ENCODE peak calls at places on chromosome 17, in five cellular contexts. D is CD8-positive, alpha-beta memory T cell; K is tibial artery; X is A549; G is cardiac muscle cell. W is an unnamed sample.

GRCh38 chr17:2694381-2695242 is 17.0 kb downstream of the CLUH start:
- DNase-seq in D (no peak), K (peak; percentile 18), X (no peak), G (no peak), W (no peak)

GRCh38 chr17:49764559-49765180 is 739 bp upstream of the FAM117A start:
- DNase-seq in D (no peak), K (no peak), X (no peak), G (no peak), W (no peak)

GRCh38 chr17:55794681-55795080 is 43.8 kb downstream of the PCTP start:
- DNase-seq in D (no peak), K (no peak), X (no peak), G (no peak), W (no peak)

GRCh38 chr17:78378225-78379133 is at the start of gene PGS1:
- DNase-seq in D (peak; percentile 81), K (peak; percentile 70), X (peak; percentile 81), G (peak; percentile 80), W (peak; percentile 72)

GRCh38 chr17:72658675-72659074 is 433.8 kb downstream of the SLC39A11 start:
- DNase-seq in D (no peak), K (no peak), X (no peak), G (no peak), W (no peak)

GRCh38 chr17:48037036-48037881 is at the start of gene COPZ2:
- DNase-seq in D (peak; percentile 51), K (peak; percentile 72), X (peak; percentile 71), G (peak; percentile 61), W (peak; percentile 54)

GRCh38 chr17:79466562-79467350 is 144.1 kb downstream of the RBFOX3 start:
- DNase-seq in D (no peak), K (no peak), X (no peak), G (no peak), W (no peak)

GRCh38 chr17:46154151-46154816 is 38.9 kb downstream of the KANSL1 start:
- DNase-seq in D (peak; percentile 14), K (no peak), X (no peak), G (no peak), W (no peak)

GRCh38 chr17:63785556-63785955 is 11.6 kb downstream of the DDX42 start:
- DNase-seq in D (no peak), K (no peak), X (no peak), G (peak; percentile 29), W (no peak)

GRCh38 chr17:82941021-82942001 is 101.5 kb upstream of the ZNF750 start:
- DNase-seq in D (no peak), K (no peak), X (no peak), G (no peak), W (no peak)

GRCh38 chr17:82942166-82943130 is 102.6 kb upstream of the ZNF750 start:
- DNase-seq in D (no peak), K (no peak), X (no peak), G (no peak), W (no peak)

GRCh38 chr17:82944990-82945389 is 105.2 kb upstream of the ZNF750 start:
- DNase-seq in D (no peak), K (no peak), X (no peak), G (no peak), W (no peak)

GRCh38 chr17:82943751-82944150 is 103.9 kb upstream of the ZNF750 start:
- DNase-seq in D (no peak), K (no peak), X (no peak), G (no peak), W (no peak)

DNA sequence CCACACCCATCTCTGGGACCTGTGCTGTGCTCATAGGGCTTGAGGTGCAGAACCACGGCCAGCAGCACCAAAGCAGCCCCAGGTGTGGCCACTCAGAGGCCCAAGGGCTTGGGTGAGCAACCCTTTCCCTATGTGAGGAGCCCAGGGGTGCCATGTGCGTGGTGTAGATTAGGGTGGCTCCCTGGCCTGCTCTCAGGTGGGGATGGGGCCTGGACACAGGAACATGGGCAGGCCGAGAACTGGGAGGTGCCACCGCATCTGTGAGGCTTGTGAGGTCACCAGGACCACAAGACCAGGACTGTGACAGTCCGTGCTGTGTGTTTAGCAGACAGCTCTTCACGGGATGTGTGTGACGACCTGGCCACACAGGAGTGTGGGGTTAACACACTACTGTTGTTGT is 103.5 kb upstream of the ZNF750 start:
- DNase-seq in D (no peak), K (no peak), X (no peak), G (no peak), W (no peak)
- H3K9me3 ChIP-seq in D (peaks cover 13% of the 10 kb centered on the region), K (peaks cover 30% of the 10 kb centered on the region), X (peaks cover 53% of the 10 kb centered on the region), G (no peaks in the 10 kb centered on the region), W (peaks cover 11% of the 10 kb centered on the region)

DNA sequence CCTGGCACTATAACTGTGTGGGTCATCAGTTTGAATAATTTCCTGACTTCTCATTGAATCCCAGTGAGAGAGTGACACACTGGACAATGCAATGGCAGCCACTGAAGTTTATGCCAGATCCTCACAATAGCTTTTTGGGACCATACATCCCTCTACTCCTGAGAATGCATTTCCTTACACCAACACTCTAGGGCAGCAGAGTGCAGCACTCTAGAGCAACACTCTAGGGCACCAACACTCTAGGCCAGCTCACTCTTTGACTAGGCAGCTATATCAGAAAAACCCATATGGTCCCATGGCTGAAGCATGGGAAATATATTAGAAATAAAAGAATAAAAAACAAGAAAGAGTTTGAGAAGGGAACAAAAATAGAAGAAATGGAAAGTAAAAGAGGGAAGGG is 309.2 kb downstream of the MAP2K6 start:
- DNase-seq in D (no peak), K (no peak), X (peak; percentile 28), G (peak; percentile 20), W (no peak)
- H3K9me3 ChIP-seq in D (no peaks in the 10 kb centered on the region), K (no peaks in the 10 kb centered on the region), X (no peaks in the 10 kb centered on the region), G (no peaks in the 10 kb centered on the region), W (no peaks in the 10 kb centered on the region)

GRCh38 chr17:22251493-22251892 is 559.2 kb downstream of the KCNJ18 start:
- DNase-seq in D (no peak), K (no peak), X (no peak), G (no peak), W (no peak)
- H3K9me3 ChIP-seq in D (no peaks in the 10 kb centered on the region), K (no peaks in the 10 kb centered on the region), X (peaks cover 15% of the 10 kb centered on the region), G (no peaks in the 10 kb centered on the region), W (no peaks in the 10 kb centered on the region)

GRCh38 chr17:22514767-22515320 is 822.5 kb downstream of the KCNJ18 start:
- DNase-seq in D (no peak), K (no peak), X (no peak), G (no peak), W (no peak)

GRCh38 chr17:22516861-22517636 is 824.7 kb downstream of the KCNJ18 start:
- DNase-seq in D (no peak), K (no peak), X (no peak), G (no peak), W (no peak)

GRCh38 chr17:22514315-22514714 is 822.0 kb downstream of the KCNJ18 start:
- DNase-seq in D (no peak), K (no peak), X (no peak), G (no peak), W (no peak)

GRCh38 chr17:22517716-22518115 is 825.4 kb downstream of the KCNJ18 start:
- DNase-seq in D (no peak), K (no peak), X (peak; percentile 19), G (no peak), W (no peak)

DNA sequence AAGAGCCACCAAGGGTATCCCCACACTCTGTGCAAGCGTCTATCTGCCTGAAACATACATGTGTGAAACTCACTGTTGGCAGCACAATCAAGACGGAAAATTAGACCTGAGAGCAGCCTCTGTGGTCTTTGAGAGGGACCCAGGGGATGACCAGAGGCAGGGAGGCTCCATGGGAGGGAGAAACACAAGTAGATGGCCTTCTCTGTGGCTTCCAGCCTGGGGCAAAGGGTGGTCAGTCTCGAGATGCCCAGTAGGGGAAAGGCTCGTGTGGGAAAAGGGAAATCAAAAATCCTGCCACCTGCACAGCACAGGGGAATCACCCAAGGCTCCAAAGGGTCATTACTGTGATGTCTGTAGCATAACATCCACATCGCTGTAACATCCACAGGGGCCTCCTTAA is 823.3 kb downstream of the KCNJ18 start:
- DNase-seq in D (no peak), K (no peak), X (no peak), G (no peak), W (no peak)
- H3K9me3 ChIP-seq in D (no peaks in the 10 kb centered on the region), K (peaks cover 7% of the 10 kb centered on the region), X (no peaks in the 10 kb centered on the region), G (no peaks in the 10 kb centered on the region), W (no peaks in the 10 kb centered on the region)

GRCh38 chr17:22310717-22311686 is 618.7 kb downstream of the KCNJ18 start:
- DNase-seq in D (no peak), K (no peak), X (peak; percentile 88), G (no peak), W (no peak)
- H3K9me3 ChIP-seq in D (no peaks in the 10 kb centered on the region), K (peaks cover 6% of the 10 kb centered on the region), X (no peaks in the 10 kb centered on the region), G (no peaks in the 10 kb centered on the region), W (no peaks in the 10 kb centered on the region)

GRCh38 chr17:20310481-20310880 is 156.9 kb downstream of the LGALS9B start:
- DNase-seq in D (no peak), K (no peak), X (no peak), G (no peak), W (no peak)

GRCh38 chr17:20304961-20305360 is 162.4 kb downstream of the LGALS9B start:
- DNase-seq in D (no peak), K (no peak), X (no peak), G (no peak), W (no peak)

GRCh38 chr17:20302191-20302917 is 165.0 kb downstream of the LGALS9B start:
- DNase-seq in D (no peak), K (no peak), X (no peak), G (peak; percentile 9), W (no peak)

GRCh38 chr17:20307325-20307910 is 159.9 kb downstream of the LGALS9B start:
- DNase-seq in D (no peak), K (no peak), X (no peak), G (no peak), W (no peak)

DNA sequence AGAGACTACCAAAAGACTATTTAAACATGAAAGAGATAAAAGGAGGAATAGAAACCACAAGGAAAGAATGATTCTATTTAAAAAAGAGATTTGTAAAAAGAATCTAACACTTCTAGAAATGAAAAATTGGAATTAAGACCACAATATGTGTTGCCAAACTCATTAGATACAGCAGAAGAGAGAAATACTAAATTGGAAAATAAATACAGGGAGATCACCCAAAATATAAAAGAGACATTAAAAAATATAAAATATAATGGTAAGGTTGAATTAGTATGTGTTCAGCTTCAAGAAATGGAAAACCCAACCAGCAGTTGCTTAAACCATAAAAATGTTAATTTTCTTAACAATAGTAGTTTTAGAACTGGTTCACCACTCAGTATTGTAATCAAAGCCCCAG is 160.4 kb downstream of the LGALS9B start:
- DNase-seq in D (no peak), K (no peak), X (no peak), G (no peak), W (no peak)
- H3K9me3 ChIP-seq in D (no peaks in the 10 kb centered on the region), K (peaks cover 4% of the 10 kb centered on the region), X (peaks cover 37% of the 10 kb centered on the region), G (no peaks in the 10 kb centered on the region), W (no peaks in the 10 kb centered on the region)

DNA sequence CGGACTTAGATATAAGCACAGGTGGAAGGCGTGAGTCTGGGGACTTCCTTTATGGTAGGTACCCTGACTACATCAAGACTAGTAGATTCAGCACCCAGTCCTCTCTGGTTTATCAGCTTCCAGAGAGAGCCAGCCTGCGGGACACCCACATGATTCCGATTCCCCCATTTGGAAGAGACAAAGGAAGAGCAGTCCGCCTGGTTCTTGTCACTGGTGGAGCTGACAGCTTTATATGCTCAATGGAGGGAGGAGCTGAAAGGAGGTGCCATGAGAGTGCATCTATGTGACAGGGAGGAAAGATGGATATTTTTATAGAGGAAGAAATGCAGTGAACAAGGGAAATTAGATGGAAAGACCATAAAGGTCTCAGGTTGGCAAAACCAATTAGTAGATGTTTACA is 437.7 kb downstream of the PMP22 start:
- DNase-seq in D (no peak), K (no peak), X (no peak), G (no peak), W (no peak)
- H3K9me3 ChIP-seq in D (no peaks in the 10 kb centered on the region), K (peaks cover 9% of the 10 kb centered on the region), X (peaks cover 11% of the 10 kb centered on the region), G (no peaks in the 10 kb centered on the region), W (no peaks in the 10 kb centered on the region)